ENCODE peak calls at places on chromosomes 13 and 19, in six cellular contexts. T is hepatocyte, K is transverse colon, A is MM.1S, R is cardiac fibroblast, B is endothelial cell of umbilical vein. L is an unnamed sample.

GRCh38 chr19:14030997-14031718 is 404 bp upstream of the IL27RA start:
- DNase-seq in A (no peak), T (no peak), B (no peak), K (no peak), R (no peak), L (no peak)

GRCh38 chr19:13189600-13189999 is 39.4 kb downstream of the IER2 start:
- DNase-seq in B (no peak), T (no peak), A (no peak), K (no peak), R (no peak), L (no peak)

GRCh38 chr13:49214917-49215376 is 5.2 kb upstream of the MLNR start:
- DNase-seq in B (no peak), R (peak), A (peak), T (no peak), K (peak), L (peak)

GRCh38 chr19:48992571-48993174 is 436 bp downstream of the GYS1 start:
- DNase-seq in A (no peak), R (no peak), K (no peak), T (no peak), B (no peak), L (no peak)

GRCh38 chr13:42011601-42012401 is 36.6 kb upstream of the DGKH start:
- DNase-seq in B (peak), K (no peak), A (no peak), T (peak), R (no peak), L (no peak)

GRCh38 chr13:83007226-83007625 is 875.0 kb downstream of the SLITRK1 start:
- DNase-seq in B (no peak), T (no peak), A (no peak), K (no peak), R (no peak), L (no peak)

GRCh38 chr19:55657004-55657747 is 2.3 kb downstream of the U2AF2 start:
- DNase-seq in R (no peak), A (peak), B (no peak), T (no peak), K (no peak), L (peak)

GRCh38 chr13:97179501-97179900 is 42.6 kb upstream of the MBNL2 start:
- DNase-seq in T (peak), A (no peak), K (no peak), R (no peak), B (no peak), L (no peak)

GRCh38 chr19:28641395-28641794 is 571.6 kb downstream of the UQCRFS1 start:
- DNase-seq in T (no peak), R (no peak), K (no peak), B (no peak), A (no peak), L (no peak)

GRCh38 chr13:71906438-71906837 is 39.4 kb upstream of the DACH1 start:
- DNase-seq in T (no peak), K (no peak), B (no peak), R (no peak), A (no peak), L (no peak)

GRCh38 chr13:97432232-97432916 is 1.6 kb upstream of the RAP2A start:
- DNase-seq in B (no peak), R (no peak), K (no peak), A (no peak), T (no peak), L (no peak)

GRCh38 chr19:55598034-55598433 is 1.3 kb downstream of the FIZ1 start:
- DNase-seq in R (no peak), T (no peak), A (no peak), K (no peak), B (no peak), L (no peak)

GRCh38 chr13:21917046-21918010 is 246.5 kb downstream of the FGF9 start:
- DNase-seq in R (no peak), B (no peak), T (no peak), K (no peak), A (no peak), L (no peak)

GRCh38 chr13:75316427-75316826 is 165.5 kb downstream of the TBC1D4 start:
- DNase-seq in T (no peak), A (no peak), B (peak), R (peak), K (no peak), L (no peak)

GRCh38 chr19:6417713-6418561 is 6.7 kb downstream of the KHSRP start:
- DNase-seq in B (peak), R (peak), K (no peak), A (no peak), T (no peak), L (peak)

GRCh38 chr13:29503041-29503837 is 92.2 kb downstream of the SLC7A1 start:
- DNase-seq in A (no peak), R (no peak), K (no peak), T (peak), B (peak), L (peak)

GRCh38 chr13:114279770-114280169 is 1.6 kb upstream of the UPF3A start:
- DNase-seq in K (no peak), T (no peak), R (no peak), B (no peak), A (no peak), L (no peak)

GRCh38 chr13:59877933-59878332 is 285.8 kb downstream of the DIAPH3 start:
- DNase-seq in R (peak), B (no peak), A (no peak), T (no peak), K (no peak), L (no peak)

GRCh38 chr19:17235618-17236413 is 9.8 kb downstream of the OCEL1 start:
- DNase-seq in B (peak), R (peak), T (peak), A (peak), K (peak), L (peak)

GRCh38 chr13:112161441-112162301 is 94.7 kb downstream of the SOX1 start:
- DNase-seq in B (no peak), K (no peak), A (no peak), T (no peak), R (no peak), L (no peak)

GRCh38 chr13:109951491-109951890 is 165.1 kb upstream of the IRS2 start:
- DNase-seq in R (no peak), B (no peak), K (no peak), T (no peak), A (no peak), L (no peak)

GRCh38 chr13:28478127-28478526 is 16.8 kb downstream of the FLT1 start:
- DNase-seq in T (no peak), K (no peak), B (no peak), A (no peak), R (no peak), L (no peak)

GRCh38 chr19:30227661-30228112 is 144.5 kb upstream of the ZNF536 start:
- DNase-seq in K (peak), R (peak), B (peak), T (peak), A (peak), L (peak)

GRCh38 chr13:27496851-27497250 is 46.5 kb upstream of the MTIF3 start:
- DNase-seq in T (no peak), R (no peak), K (no peak), A (no peak), B (no peak), L (no peak)

GRCh38 chr19:12647490-12648071 is 19.0 kb downstream of the MAN2B1 start:
- DNase-seq in T (peak), K (peak), A (no peak), B (peak), R (peak), L (peak)

GRCh38 chr19:1745589-1746031 is 7.7 kb upstream of the ONECUT3 start:
- DNase-seq in K (no peak), A (no peak), T (no peak), R (peak), B (no peak), L (no peak)

GRCh38 chr19:12778020-12778904 is 2.9 kb upstream of the HOOK2 start:
- DNase-seq in T (peak), A (peak), K (peak), B (peak), R (peak), L (peak)

GRCh38 chr19:52270266-52270885 is 989 bp downstream of the ZNF766 start:
- DNase-seq in K (peak), R (no peak), T (peak), A (no peak), B (no peak), L (no peak)

GRCh38 chr13:68784275-68784674 is 1323.4 kb upstream of the ATXN8OS start:
- DNase-seq in R (no peak), T (no peak), K (no peak), B (no peak), A (no peak), L (no peak)

GRCh38 chr19:52648336-52648990 is 10.3 kb upstream of the ZNF83 start:
- DNase-seq in A (no peak), K (no peak), T (no peak), R (peak), B (no peak), L (no peak)

GRCh38 chr19:16157601-16158000 is 14.1 kb downstream of the HSH2D start:
- DNase-seq in K (no peak), T (no peak), B (no peak), A (no peak), R (no peak), L (no peak)

GRCh38 chr19:29665826-29666633 is 769 bp downstream of the PLEKHF1 start:
- DNase-seq in K (peak), T (peak), A (peak), R (peak), B (no peak), L (peak)

GRCh38 chr19:339262-339887 is 5.2 kb downstream of the MIER2 start:
- DNase-seq in K (no peak), A (no peak), T (no peak), R (no peak), B (no peak), L (no peak)

GRCh38 chr19:54691582-54692293 is 29.0 kb downstream of the LILRB4 start:
- DNase-seq in B (no peak), R (no peak), K (no peak), A (no peak), T (no peak), L (no peak)

DNA sequence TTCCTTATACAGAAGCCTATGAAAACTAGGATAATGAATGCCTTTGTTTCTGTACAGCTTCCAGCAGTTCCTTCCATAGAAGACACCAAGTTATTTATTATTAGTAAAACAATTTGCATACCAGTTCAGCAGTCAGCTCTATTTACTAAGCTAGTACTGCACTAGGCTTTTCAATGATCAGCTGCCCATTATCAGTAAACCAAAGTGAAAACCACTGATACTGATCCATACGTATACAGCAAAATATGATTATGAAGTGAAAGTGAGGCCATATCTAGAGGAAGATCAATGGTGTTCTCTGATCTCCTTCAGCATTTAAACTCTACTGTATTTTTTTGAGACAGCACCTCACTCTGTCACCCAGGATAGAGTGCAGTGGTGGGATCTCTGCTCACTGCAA is 3.2 kb downstream of the TPT1 start:
- DNase-seq in K (no peak), A (no peak), T (no peak), R (no peak), B (no peak), L (no peak)
- H3K4me3 ChIP-seq in K (no peak), A (no peak), T (no peak), R (peak), B (peak), L (no peak)

DNA sequence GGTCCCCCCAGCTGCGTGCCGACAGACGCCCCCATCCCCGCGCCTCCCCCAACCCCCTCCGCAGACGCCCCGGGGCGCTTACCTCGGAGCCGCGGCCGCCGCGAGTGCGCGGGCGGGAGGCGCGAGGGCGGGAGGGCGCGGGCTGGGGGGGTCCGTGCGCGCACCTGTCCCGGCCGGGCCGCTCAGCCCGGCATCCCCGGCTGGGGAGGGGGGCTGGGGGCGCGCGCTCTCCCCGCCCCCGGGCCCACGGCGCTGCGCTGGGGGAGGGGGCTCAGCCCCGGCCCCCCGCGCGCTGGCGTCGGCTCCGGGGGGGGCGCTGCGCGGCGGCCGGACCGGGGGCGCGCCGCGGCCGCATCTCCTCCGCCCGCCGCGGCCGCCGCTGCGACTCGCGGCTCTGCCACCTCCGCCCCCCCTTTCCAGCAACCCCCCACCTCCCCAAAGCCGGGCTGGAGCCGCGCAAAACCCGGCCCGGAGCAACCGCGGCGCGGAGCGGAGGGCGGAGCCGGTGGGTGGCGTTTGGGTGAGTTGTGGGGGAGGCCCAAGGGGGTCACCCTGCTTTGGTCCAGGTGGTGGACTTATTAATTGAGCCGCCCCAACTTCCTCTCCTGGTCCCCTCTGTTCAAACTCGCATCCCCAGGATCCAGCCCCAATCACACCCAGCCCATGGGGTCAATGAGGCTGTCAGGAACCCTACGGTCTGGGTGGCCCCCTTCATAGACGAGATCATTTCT is 22.1 kb upstream of the SEMA6B start:
- DNase-seq in B (no peak), A (no peak), K (no peak), R (peak), T (no peak), L (no peak)
- H3K4me3 ChIP-seq in B (no peak), A (no peak), K (no peak), R (peak), T (no peak), L (peak)

GRCh38 chr13:98570929-98571372 is 6.0 kb downstream of the STK24 start:
- DNase-seq in R (no peak), A (peak), T (peak), K (peak), B (peak), L (no peak)
- H3K4me3 ChIP-seq in R (no peak), A (peak), T (no peak), K (no peak), B (peak), L (peak)

GRCh38 chr19:40704491-40705361 is 12.0 kb downstream of the COQ8B start:
- DNase-seq in K (no peak), B (no peak), R (no peak), T (no peak), A (no peak), L (no peak)
- H3K4me3 ChIP-seq in K (no peak), B (no peak), R (no peak), T (no peak), A (no peak), L (no peak)

GRCh38 chr19:7941895-7942596 is 1.4 kb downstream of the TIMM44 start:
- DNase-seq in B (no peak), T (no peak), A (no peak), R (no peak), K (no peak), L (peak)
- H3K4me3 ChIP-seq in B (no peak), T (peak), A (peak), R (peak), K (no peak), L (no peak)

DNA sequence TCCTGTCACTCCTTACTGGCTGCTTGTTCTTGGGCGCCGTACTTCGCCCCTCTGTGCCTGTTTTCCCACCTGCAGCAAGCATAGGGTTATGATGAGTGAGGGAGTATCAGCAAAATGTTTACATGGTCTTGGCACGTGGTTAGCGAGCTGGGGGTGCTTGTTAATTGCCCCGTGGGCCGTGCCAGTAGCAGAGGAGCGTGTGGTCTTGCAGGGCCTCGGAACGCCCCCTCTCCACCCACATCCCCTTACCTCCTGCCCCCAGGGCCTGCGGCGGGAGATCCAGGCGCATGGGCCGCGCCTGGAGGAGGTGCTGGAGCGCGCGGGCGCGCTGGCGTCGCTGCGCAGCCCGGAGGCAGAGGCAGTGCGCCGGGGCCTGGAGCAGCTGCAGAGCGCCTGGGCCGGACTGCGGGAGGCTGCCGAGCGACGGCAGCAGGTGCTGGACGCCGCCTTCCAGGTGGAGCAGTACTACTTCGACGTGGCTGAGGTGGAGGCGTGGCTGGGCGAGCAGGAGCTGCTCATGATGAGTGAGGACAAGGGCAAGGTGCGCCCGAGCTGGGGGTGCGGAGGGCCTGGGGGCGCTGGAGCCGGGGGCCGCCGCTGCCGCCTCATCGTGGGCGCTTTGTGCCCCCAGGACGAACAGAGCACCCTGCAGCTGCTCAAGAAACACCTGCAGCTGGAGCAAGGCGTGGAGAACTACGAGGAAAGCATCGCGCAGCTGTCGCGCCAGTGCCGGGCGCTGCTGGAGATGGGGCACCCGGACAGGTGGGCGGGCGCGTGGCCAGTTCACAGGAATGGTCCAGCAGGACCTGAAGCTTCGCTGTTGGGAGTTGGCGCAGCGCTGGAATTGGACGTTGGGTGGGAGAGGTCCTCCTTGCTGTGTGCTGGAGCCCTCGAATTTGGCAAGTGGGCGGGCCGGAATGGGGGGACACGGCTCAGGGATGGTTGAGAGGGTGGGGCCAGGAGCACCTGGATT is 22.5 kb upstream of the SHKBP1 start:
- DNase-seq in T (no peak), B (no peak), R (no peak), A (no peak), K (no peak), L (no peak)
- H3K4me3 ChIP-seq in T (no peak), B (no peak), R (no peak), A (no peak), K (no peak), L (no peak)

L was measured in right cardiac atrium.